ENCODE peak calls at places on chromosomes 3 and 15, in five cellular contexts. J, P, G, O and C are unnamed samples.

GRCh38 chr3:123521179-123521969 is 63.5 kb downstream of the HACD2 start:
- DNase-seq in J (peak; percentile 54), P (no peak), G (no peak), O (no peak), C (no peak)

GRCh38 chr15:31049682-31050606 is 51.6 kb downstream of the TRPM1 start:
- DNase-seq in J (no peak), P (no peak), G (no peak), O (no peak), C (no peak)

GRCh38 chr3:148757238-148757930 is 59.7 kb downstream of the AGTR1 start:
- DNase-seq in J (peak; percentile 65), P (no peak), G (no peak), O (no peak), C (no peak)

GRCh38 chr3:197555281-197556261 is at the start of gene BDH1:
- DNase-seq in J (no peak), P (no peak), G (no peak), O (peak; percentile 84), C (no peak)

GRCh38 chr3:128133273-128133883 is 9.8 kb upstream of the RUVBL1 start:
- DNase-seq in J (peak; percentile 70), P (no peak), G (no peak), O (peak; percentile 44), C (peak; percentile 53)

GRCh38 chr3:24154003-24154695 is 209.1 kb downstream of the NR1D2 start:
- DNase-seq in J (no peak), P (no peak), G (no peak), O (no peak), C (no peak)

GRCh38 chr3:117846238-117846637 is 1136.7 kb downstream of the TUSC7 start:
- DNase-seq in J (no peak), P (no peak), G (no peak), O (no peak), C (no peak)

GRCh38 chr3:56878046-56878445 is 76.3 kb upstream of the ARHGEF3 start:
- DNase-seq in J (peak; percentile 24), P (no peak), G (no peak), O (no peak), C (no peak)

GRCh38 chr3:41198526-41198925 is 779 bp upstream of the CTNNB1 start:
- DNase-seq in J (no peak), P (peak; percentile 21), G (no peak), O (no peak), C (no peak)

GRCh38 chr15:96285306-96285705 is 45.2 kb upstream of the NR2F2 start:
- DNase-seq in J (peak; percentile 99), P (peak; percentile 28), G (no peak), O (no peak), C (no peak)

GRCh38 chr15:59846100-59846499 is 157.0 kb upstream of the BNIP2 start:
- DNase-seq in J (no peak), P (no peak), G (no peak), O (no peak), C (no peak)

GRCh38 chr3:15979490-15979889 is 181.7 kb upstream of the ANKRD28 start:
- DNase-seq in J (no peak), P (no peak), G (no peak), O (no peak), C (no peak)

GRCh38 chr15:37585966-37586656 is 348.3 kb upstream of the TMCO5A start:
- DNase-seq in J (peak; percentile 62), P (no peak), G (no peak), O (no peak), C (no peak)

GRCh38 chr3:20066848-20067617 is 26.8 kb downstream of the KAT2B start:
- DNase-seq in J (no peak), P (no peak), G (no peak), O (no peak), C (no peak)

GRCh38 chr15:58987036-58987435 is 427 bp upstream of the RNF111 start:
- DNase-seq in J (peak; percentile 57), P (no peak), G (no peak), O (peak; percentile 32), C (no peak)

GRCh38 chr3:12479919-12480425 is 4.3 kb upstream of the TSEN2 start:
- DNase-seq in J (peak; percentile 55), P (peak; percentile 78), G (no peak), O (peak; percentile 75), C (peak; percentile 82)

GRCh38 chr3:31729082-31729481 is 196.4 kb downstream of the STT3B start:
- DNase-seq in J (no peak), P (no peak), G (no peak), O (no peak), C (no peak)

GRCh38 chr15:90864507-90864906 is 3.9 kb upstream of the FURIN start:
- DNase-seq in J (no peak), P (peak; percentile 24), G (no peak), O (no peak), C (no peak)

GRCh38 chr3:155010416-155010815 is 69.7 kb upstream of the MME start:
- DNase-seq in J (no peak), P (no peak), G (no peak), O (no peak), C (no peak)

GRCh38 chr15:34647569-34648334 is 64.3 kb upstream of the GOLGA8B start:
- DNase-seq in J (peak; percentile 14), P (no peak), G (no peak), O (no peak), C (no peak)

GRCh38 chr3:189534546-189534945 is 96.6 kb upstream of the TP63 start:
- DNase-seq in J (no peak), P (no peak), G (no peak), O (no peak), C (no peak)

GRCh38 chr3:196793224-196793623 is 53.6 kb downstream of the PAK2 start:
- DNase-seq in J (peak; percentile 97), P (no peak), G (no peak), O (peak; percentile 25), C (peak; percentile 60)

GRCh38 chr15:39579487-39580116 is 1.3 kb upstream of the THBS1 start:
- DNase-seq in J (peak; percentile 98), P (no peak), G (no peak), O (no peak), C (peak; percentile 62)

GRCh38 chr15:81492303-81492702 is 118.3 kb upstream of the TMC3 start:
- DNase-seq in J (peak; percentile 66), P (no peak), G (no peak), O (no peak), C (no peak)

GRCh38 chr3:64612916-64613526 is 74.8 kb downstream of the ADAMTS9 start:
- DNase-seq in J (no peak), P (no peak), G (no peak), O (peak; percentile 65), C (no peak)

GRCh38 chr15:95687686-95688085 is 642.8 kb upstream of the NR2F2 start:
- DNase-seq in J (no peak), P (no peak), G (no peak), O (no peak), C (no peak)

DNA sequence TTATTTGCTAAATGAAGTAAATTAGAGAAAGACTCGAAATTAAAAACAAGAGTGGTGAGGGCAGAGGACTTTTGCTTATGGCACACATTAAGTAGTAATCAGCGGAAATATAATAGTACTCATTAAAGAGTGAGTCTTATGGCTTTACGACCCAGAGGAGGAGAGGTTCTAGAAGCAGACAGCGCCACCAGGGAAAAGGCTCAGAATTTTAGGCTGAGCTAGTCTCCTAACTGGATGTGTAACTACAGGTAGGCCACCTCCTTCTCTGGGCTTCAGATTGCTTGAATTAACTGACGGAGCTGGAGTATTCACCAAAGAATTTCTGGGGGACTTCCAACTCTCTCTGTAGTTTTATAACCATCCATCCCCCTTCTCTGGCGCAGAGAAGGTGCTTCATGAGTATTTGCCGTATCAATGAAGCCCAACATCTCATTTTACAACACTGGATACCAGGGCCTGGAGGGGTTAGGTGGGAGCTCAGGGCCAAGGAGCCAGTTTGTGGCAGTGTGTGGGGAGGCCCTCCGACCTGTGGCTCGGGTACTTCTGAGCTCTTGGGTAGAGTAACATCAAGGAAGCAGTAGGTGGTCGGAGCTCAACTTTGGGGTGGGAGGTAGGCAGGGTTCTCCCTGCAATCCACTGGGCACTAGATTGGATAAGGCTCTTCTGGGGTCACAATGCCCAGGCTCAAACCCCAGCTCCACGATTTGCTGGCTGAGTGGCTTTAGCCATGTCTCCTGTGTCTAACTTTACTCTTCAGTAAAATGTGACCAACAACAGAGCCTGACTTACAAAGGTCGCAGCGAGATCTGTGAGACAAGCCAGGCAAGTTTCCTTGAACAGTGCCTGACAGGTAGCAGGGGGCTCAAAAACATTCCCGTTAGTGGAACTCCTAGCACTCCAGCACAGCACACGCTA is 1.1 kb downstream of the CHCHD4 start:
- DNase-seq in J (no peak), P (no peak), G (no peak), O (no peak), C (no peak)
- TF ChIP-seq RCOR1 in J (no peak), P (no peak), G (no peak), O (no peak), C (no peak)

GRCh38 chr3:72232777-72233176 is 447.8 kb upstream of the PROK2 start:
- DNase-seq in J (no peak), P (no peak), G (no peak), O (no peak), C (no peak)

GRCh38 chr3:72231439-72232196 is 446.7 kb upstream of the PROK2 start:
- DNase-seq in J (no peak), P (peak; percentile 25), G (no peak), O (no peak), C (no peak)

GRCh38 chr3:72233571-72233970 is 448.6 kb upstream of the PROK2 start:
- DNase-seq in J (no peak), P (no peak), G (no peak), O (no peak), C (no peak)

GRCh38 chr3:72237679-72238320 is 452.9 kb upstream of the PROK2 start:
- DNase-seq in J (no peak), P (no peak), G (no peak), O (no peak), C (no peak)

GRCh38 chr3:72234394-72234793 is 449.4 kb upstream of the PROK2 start:
- DNase-seq in J (peak; percentile 50), P (no peak), G (no peak), O (no peak), C (no peak)
- TF ChIP-seq RCOR1 in J (no peak), P (no peak), G (no peak), O (no peak), C (no peak)

GRCh38 chr3:52319921-52320595 is 3.9 kb downstream of the DNAH1 start:
- DNase-seq in J (no peak), P (no peak), G (no peak), O (no peak), C (no peak)

GRCh38 chr3:52315977-52316764 is at the start of gene DNAH1:
- DNase-seq in J (no peak), P (no peak), G (no peak), O (peak; percentile 78), C (no peak)

GRCh38 chr3:52318186-52318793 is 2.2 kb downstream of the DNAH1 start:
- DNase-seq in J (no peak), P (no peak), G (no peak), O (no peak), C (no peak)

GRCh38 chr3:52317178-52317577 is 1.1 kb downstream of the DNAH1 start:
- DNase-seq in J (no peak), P (no peak), G (no peak), O (peak; percentile 60), C (no peak)

DNA sequence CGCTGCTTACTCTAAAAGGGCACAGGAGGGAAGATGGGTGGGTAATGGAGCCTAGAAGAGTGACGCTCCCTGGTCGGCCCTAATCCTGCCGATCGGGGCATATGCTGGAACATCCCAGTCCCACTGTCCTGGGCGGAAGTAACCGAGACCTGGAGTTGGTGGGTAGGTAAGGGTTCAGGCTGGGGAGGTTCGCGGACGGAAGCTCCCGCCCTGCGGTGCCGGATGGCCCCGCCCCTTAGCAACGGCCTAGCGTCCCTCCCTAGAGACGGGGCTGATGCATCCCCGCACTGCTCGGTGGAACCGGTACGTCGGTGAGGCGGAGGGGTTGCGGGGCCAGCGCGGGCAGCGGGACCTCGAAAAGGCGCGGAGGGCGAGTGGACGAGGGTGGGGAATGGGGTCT is 1.5 kb downstream of the DNAH1 start:
- DNase-seq in J (peak; percentile 11), P (peak; percentile 67), G (no peak), O (peak; percentile 91), C (no peak)
- TF ChIP-seq RCOR1 in J (no peak), P (no peak), G (no peak), O (peak; percentile 4), C (no peak)

GRCh38 chr3:98797905-98798304 is 34.8 kb downstream of the ST3GAL6 start:
- DNase-seq in J (no peak), P (no peak), G (no peak), O (no peak), C (no peak)
- TF ChIP-seq RCOR1 in J (no peak), P (no peak), G (no peak), O (no peak), C (no peak)